ENCODE peak calls at places on chromosome 5, in eight cellular contexts. M is right atrium auricular region, W is OCI-LY7, J is tibial nerve, A is right lobe of liver, X is aorta, R is cardiac muscle cell, C is uterus. P is an unnamed sample. For H3K36me3 and H3K4me1, the result is how much of the 10 kb centered on the place peaks cover.

GRCh38 chr5:3734621-3735020 is 139.0 kb downstream of the IRX1 start:
- DNase-seq in A (no peak), C (no peak), X (no peak), R (no peak), W (no peak), M (no peak), J (no peak), P (no peak)

GRCh38 chr5:111857067-111857466 is 100.1 kb upstream of the NREP start:
- DNase-seq in J (no peak), R (no peak), C (no peak), W (no peak), M (no peak), X (no peak), A (no peak), P (no peak)

GRCh38 chr5:66860199-66860975 is 264.2 kb downstream of the MAST4 start:
- DNase-seq in C (no peak), W (no peak), X (no peak), M (no peak), J (no peak), A (no peak), R (no peak), P (no peak)

GRCh38 chr5:66197764-66198405 is 53.8 kb downstream of the SREK1 start:
- DNase-seq in M (no peak), C (no peak), A (no peak), J (no peak), W (no peak), R (no peak), X (no peak), P (no peak)

GRCh38 chr5:181187500-181188213 is 17.3 kb downstream of the TRIM7 start:
- DNase-seq in C (peak), X (peak), A (no peak), J (peak), R (peak), W (peak), M (peak), P (no peak)

GRCh38 chr5:150489358-150490295 is 18.3 kb upstream of the NDST1 start:
- DNase-seq in A (no peak), M (no peak), X (peak), W (peak), J (no peak), C (no peak), R (no peak), P (no peak)

GRCh38 chr5:178590141-178590923 is at the start of gene COL23A1:
- DNase-seq in X (peak), A (peak), C (peak), R (peak), J (no peak), W (no peak), M (no peak), P (peak)

GRCh38 chr5:72355706-72356299 is 35.6 kb downstream of the PTCD2 start:
- DNase-seq in W (no peak), R (peak), X (peak), A (no peak), C (no peak), J (no peak), M (no peak), P (no peak)

GRCh38 chr5:151270599-151270998 is 17.6 kb downstream of the GM2A start:
- DNase-seq in M (no peak), C (no peak), J (no peak), R (no peak), W (no peak), A (no peak), X (no peak), P (no peak)

GRCh38 chr5:151770383-151771258 is 1.1 kb upstream of the G3BP1 start:
- DNase-seq in C (peak), M (peak), A (peak), W (peak), R (peak), J (peak), X (peak), P (peak)

GRCh38 chr5:1468629-1469527 is 23.6 kb upstream of the SLC6A3 start:
- DNase-seq in J (no peak), M (no peak), R (no peak), X (no peak), C (no peak), W (no peak), A (no peak), P (no peak)
- H3K36me3 ChIP-seq in J (under half), M (under half), R (under half), X (under half), C (under half), W (half or more), A (under half), P (under half)

GRCh38 chr5:33937017-33937699 is 972 bp downstream of the RXFP3 start:
- DNase-seq in C (no peak), X (no peak), W (no peak), M (no peak), R (no peak), A (no peak), J (no peak), P (no peak)
- H3K4me3 ChIP-seq in C (no peak), X (no peak), W (no peak), M (peak), R (no peak), A (no peak), J (no peak), P (no peak)

DNA sequence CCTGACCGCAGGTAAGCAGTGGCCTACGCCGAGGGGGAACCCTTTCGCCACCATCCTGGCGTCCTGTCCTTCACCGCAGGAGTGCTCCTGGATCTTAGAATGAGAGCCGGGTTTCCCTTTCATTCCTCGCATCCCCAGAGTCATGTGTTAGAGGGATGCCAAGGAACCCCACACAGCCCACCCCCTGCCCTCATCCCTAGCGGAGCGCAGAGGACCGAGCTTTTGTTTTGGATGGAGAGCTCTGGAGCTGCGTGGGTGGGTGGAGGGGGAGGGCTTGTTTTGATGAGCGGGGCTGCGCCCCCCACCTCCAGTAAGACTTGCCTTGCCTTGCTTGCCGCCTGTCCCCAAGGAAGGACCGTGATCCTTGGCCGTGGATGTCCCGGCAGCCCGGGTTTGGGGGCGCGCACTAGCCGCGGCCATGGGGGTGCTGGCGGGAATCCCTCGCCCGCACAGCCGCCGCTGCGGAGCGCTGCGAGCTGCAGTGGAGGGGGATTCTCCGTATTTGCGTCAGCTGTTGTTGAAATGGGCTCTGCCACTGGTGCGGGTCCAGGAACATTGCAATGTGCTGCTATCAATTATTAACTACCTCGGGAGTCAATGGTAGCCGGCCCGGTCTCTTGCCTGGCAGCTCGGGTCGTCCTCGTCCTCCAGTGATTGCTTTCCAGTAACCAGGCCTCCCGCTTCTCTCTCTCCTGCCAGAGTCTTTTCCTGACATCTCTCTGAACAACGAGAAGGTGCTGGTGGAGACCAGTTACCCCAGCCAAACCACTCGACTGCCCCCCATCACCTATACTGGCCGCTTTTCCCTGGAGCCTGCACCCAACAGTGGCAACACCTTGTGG is 1.0 kb downstream of the EGR1 start:
- DNase-seq in W (no peak), C (no peak), A (peak), J (no peak), R (no peak), M (peak), X (no peak), P (peak)
- H3K4me1 ChIP-seq in W (under half), C (under half), A (under half), J (half or more), R (under half), M (under half), X (under half), P (under half)

GRCh38 chr5:141978389-141978788 is 9.5 kb downstream of the RNF14 start:
- DNase-seq in A (no peak), M (no peak), X (no peak), R (no peak), C (no peak), W (no peak), J (no peak), P (no peak)
- H3K36me3 ChIP-seq in A (half or more), M (half or more), X (under half), R (half or more), C (under half), W (half or more), J (under half), P (under half)

GRCh38 chr5:95957804-95958203 is 3.8 kb downstream of the ELL2 start:
- DNase-seq in R (no peak), X (no peak), A (no peak), C (no peak), M (no peak), W (no peak), J (no peak), P (no peak)
- H3K4me3 ChIP-seq in R (peak), X (no peak), A (no peak), C (no peak), M (peak), W (no peak), J (no peak), P (no peak)

GRCh38 chr5:39171647-39172046 is 47.7 kb downstream of the FYB1 start:
- DNase-seq in X (no peak), W (no peak), M (no peak), J (no peak), R (no peak), A (no peak), C (no peak), P (no peak)
- H3K4me1 ChIP-seq in X (under half), W (under half), M (under half), J (under half), R (under half), A (under half), C (under half), P (under half)

DNA sequence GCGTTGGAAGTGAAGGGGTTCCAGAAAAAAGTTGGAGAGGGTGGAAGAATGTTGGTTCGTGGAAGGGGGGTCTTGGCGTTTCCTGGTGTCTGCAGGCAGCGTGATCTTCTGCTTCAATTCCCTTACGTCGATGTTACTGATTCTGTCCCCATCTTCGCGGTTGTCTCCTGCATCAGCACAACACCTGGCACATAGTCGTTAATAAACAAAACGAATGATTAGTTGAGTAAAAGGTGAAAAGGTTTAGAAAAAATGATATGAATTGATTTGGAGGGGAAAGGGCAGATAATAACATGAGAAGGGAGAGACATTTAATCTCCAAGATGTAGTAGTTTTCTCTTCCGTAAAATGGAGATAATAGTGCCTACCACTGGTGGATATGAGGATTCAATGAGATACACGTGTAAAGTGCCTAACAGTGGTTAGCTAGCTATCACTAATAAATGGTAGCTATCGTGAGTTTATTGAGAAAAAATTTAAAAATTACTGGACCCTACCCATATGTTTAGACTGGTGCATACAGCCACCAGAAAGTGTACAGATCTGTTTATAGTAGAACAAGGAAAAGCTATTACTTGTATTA is 556 bp downstream of the MTREX start:
- DNase-seq in A (no peak), W (peak), R (no peak), M (no peak), X (no peak), C (no peak), J (no peak), P (peak)
- H3K36me3 ChIP-seq in A (under half), W (under half), R (under half), M (under half), X (under half), C (under half), J (under half), P (under half)

DNA sequence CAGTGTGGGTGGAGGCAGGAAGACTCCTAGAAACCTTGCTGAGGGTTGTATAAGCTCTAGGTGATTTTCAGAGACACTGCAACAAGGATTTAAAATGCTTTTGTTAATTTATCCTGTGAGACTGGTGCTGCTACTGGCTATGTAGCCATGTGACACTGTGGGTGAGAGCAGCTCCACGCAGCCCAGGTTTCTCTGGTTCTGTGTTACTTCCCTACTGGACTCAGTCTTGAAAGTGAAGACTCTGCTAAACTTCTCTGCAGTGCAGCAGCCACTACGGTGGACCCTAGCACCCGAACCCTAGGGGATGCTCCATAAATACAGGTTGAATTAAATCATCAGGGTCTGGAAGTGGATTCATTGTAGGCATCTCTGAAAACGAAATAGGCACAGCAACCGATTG is 25.8 kb upstream of the EFNA5 start:
- DNase-seq in J (no peak), A (no peak), M (no peak), C (no peak), W (no peak), X (no peak), R (no peak), P (no peak)
- H3K4me3 ChIP-seq in J (no peak), A (no peak), M (no peak), C (no peak), W (no peak), X (no peak), R (no peak), P (no peak)

GRCh38 chr5:177091232-177091631 is 4.5 kb downstream of the FGFR4 start:
- DNase-seq in J (no peak), M (no peak), A (no peak), X (no peak), C (no peak), R (no peak), W (no peak), P (no peak)

GRCh38 chr5:177092178-177093081 is 5.7 kb downstream of the FGFR4 start:
- DNase-seq in M (no peak), W (no peak), A (no peak), C (no peak), X (no peak), J (no peak), R (no peak), P (no peak)

GRCh38 chr5:177089825-177090641 is 3.3 kb downstream of the FGFR4 start:
- DNase-seq in J (no peak), M (no peak), C (no peak), A (no peak), X (no peak), R (no peak), W (no peak), P (peak)

GRCh38 chr5:177089146-177089545 is 2.4 kb downstream of the FGFR4 start:
- DNase-seq in M (peak), J (no peak), A (no peak), W (no peak), C (peak), X (no peak), R (no peak), P (no peak)

GRCh38 chr5:177090813-177091212 is 4.1 kb downstream of the FGFR4 start:
- DNase-seq in W (no peak), A (no peak), X (no peak), C (no peak), R (no peak), M (no peak), J (no peak), P (no peak)
- H3K4me1 ChIP-seq in W (under half), A (under half), X (under half), C (under half), R (under half), M (under half), J (half or more), P (under half)

GRCh38 chr5:16691731-16692130 is 74.9 kb upstream of the RETREG1 start:
- DNase-seq in A (no peak), M (no peak), J (no peak), W (no peak), R (no peak), X (no peak), C (no peak), P (no peak)
- H3K36me3 ChIP-seq in A (under half), M (under half), J (under half), W (under half), R (under half), X (under half), C (under half), P (under half)